ENCODE peak calls at places on chromosomes 5 and 9, in ten cellular contexts. F is LNCaP clone FGC; J is left colon; T is KBM-7; W is HuH-7.5; Z is frontal cortex; N is HS-5; P is effector memory CD4-positive, alpha-beta T cell; S is uterus; V is adipocyte. L is an unnamed sample.

GRCh38 chr9:122144836-122145235 is 14.7 kb downstream of the NDUFA8 start:
- DNase-seq in J (no peak), F (no peak), V (no peak), W (no peak), N (no peak), S (no peak), Z (no peak), P (no peak), T (no peak), L (no peak)

GRCh38 chr9:132404228-132404881 is 2.3 kb downstream of the TTF1 start:
- DNase-seq in N (no peak), J (no peak), V (no peak), W (no peak), F (no peak), S (no peak), P (no peak), Z (no peak), T (peak; percentile 49), L (no peak)

GRCh38 chr9:105171076-105171475 is 73.4 kb upstream of the SLC44A1 start:
- DNase-seq in T (no peak), V (no peak), S (no peak), J (no peak), N (no peak), P (no peak), W (no peak), Z (no peak), F (no peak), L (no peak)

GRCh38 chr5:113495402-113495801 is 7.1 kb upstream of the MCC start:
- DNase-seq in S (no peak), F (no peak), Z (no peak), J (no peak), W (no peak), T (no peak), V (peak; percentile 24), P (no peak), N (no peak), L (no peak)

GRCh38 chr5:40171971-40172370 is 507.7 kb upstream of the PTGER4 start:
- DNase-seq in F (no peak), V (no peak), T (no peak), N (peak; percentile 64), P (no peak), J (no peak), Z (no peak), W (no peak), S (no peak), L (no peak)

GRCh38 chr5:69341520-69342161 is 9.0 kb upstream of the CCDC125 start:
- DNase-seq in S (no peak), F (no peak), J (no peak), P (no peak), W (no peak), N (no peak), Z (no peak), V (no peak), T (no peak), L (no peak)

GRCh38 chr9:22117511-22118388 is 108.6 kb upstream of the CDKN2B start:
- DNase-seq in T (no peak), N (no peak), F (no peak), J (peak; percentile 74), Z (no peak), S (no peak), V (peak; percentile 40), P (no peak), W (no peak), L (no peak)

GRCh38 chr5:159215886-159216285 is 6.5 kb upstream of the RNF145 start:
- DNase-seq in P (no peak), F (no peak), J (no peak), N (no peak), S (no peak), T (no peak), Z (no peak), V (no peak), W (no peak), L (no peak)

GRCh38 chr5:44511596-44511995 is 122.4 kb upstream of the FGF10 start:
- DNase-seq in J (no peak), S (no peak), V (no peak), W (no peak), T (no peak), N (no peak), Z (no peak), P (no peak), F (no peak), L (no peak)